ENCODE peak calls at places on chromosomes 2 and 18, in eight cellular contexts. J is neural crest cell, A is GM20000, T is NCI-H1417, H is left ventricle myocardium inferior, C is MV-4-11, Z is nucleus accumbens, V is ELR. L is an unnamed sample.

GRCh38 chr18:54191352-54191751 is 33.1 kb downstream of the MBD2 start:
- DNase-seq in J (no peak), A (no peak), T (no peak), H (no peak), C (no peak), Z (no peak), V (no peak), L (peak)

GRCh38 chr2:27049422-27050280 is 1.8 kb upstream of the AGBL5 start:
- DNase-seq in J (peak), A (peak), T (peak), H (no peak), C (no peak), Z (no peak), V (peak), L (no peak)

GRCh38 chr2:27191107-27191829 is 20.6 kb upstream of the ATRAID start:
- DNase-seq in J (peak), A (peak), T (peak), H (no peak), C (peak), Z (peak), V (peak), L (peak)

GRCh38 chr18:6874316-6874715 is 144.8 kb downstream of the ARHGAP28 start:
- DNase-seq in J (no peak), A (no peak), T (no peak), H (no peak), C (no peak), Z (no peak), V (no peak), L (no peak)

GRCh38 chr2:207845202-207845864 is 75.6 kb upstream of the FZD5 start:
- DNase-seq in J (no peak), A (no peak), T (no peak), H (no peak), C (no peak), Z (no peak), V (no peak), L (no peak)

GRCh38 chr2:240840435-240841060 is 20.5 kb upstream of the KIF1A start:
- DNase-seq in J (peak), A (peak), T (peak), H (no peak), C (peak), Z (peak), V (peak), L (peak)

GRCh38 chr18:36627616-36628015 is 201.2 kb downstream of the TPGS2 start:
- DNase-seq in J (no peak), A (no peak), T (no peak), H (no peak), C (no peak), Z (no peak), V (peak), L (no peak)

GRCh38 chr2:26807788-26808460 is 22.1 kb downstream of the CENPA start:
- DNase-seq in J (no peak), A (no peak), T (peak), H (no peak), C (no peak), Z (no peak), V (no peak), L (no peak)

GRCh38 chr18:23134780-23135678 is at the start of gene CABLES1:
- DNase-seq in J (peak), A (peak), T (peak), H (peak), C (peak), Z (peak), V (peak), L (peak)

GRCh38 chr2:191862371-191862770 is 15.5 kb upstream of the CAVIN2 start:
- DNase-seq in J (no peak), A (no peak), T (no peak), H (no peak), C (no peak), Z (no peak), V (peak), L (no peak)

GRCh38 chr2:152740743-152741328 is 22.4 kb downstream of the ARL6IP6 start:
- DNase-seq in J (no peak), A (peak), T (peak), H (no peak), C (peak), Z (no peak), V (peak), L (no peak)

GRCh38 chr2:226795281-226796011 is 4.2 kb downstream of the IRS1 start:
- DNase-seq in J (no peak), A (no peak), T (no peak), H (no peak), C (no peak), Z (no peak), V (peak), L (no peak)

GRCh38 chr2:23900927-23901322 is 26.0 kb downstream of the ATAD2B start:
- DNase-seq in J (no peak), A (no peak), T (no peak), H (no peak), C (peak), Z (no peak), V (peak), L (no peak)

L was measured in T47D.